ENCODE peak calls at places on chromosomes 5 and 9, in ten cellular contexts. V, F, R, M, T, U, Z, Q, G and C are unnamed samples.

GRCh38 chr9:128638580-128638979 is 18.1 kb downstream of the DYNC2I2 start:
- DNase-seq in V (no peak), F (no peak), R (no peak), M (no peak), T (no peak), U (no peak), Z (no peak), Q (no peak), G (no peak), C (no peak)

GRCh38 chr5:22965960-22966359 is 112.8 kb upstream of the CDH12 start:
- DNase-seq in V (no peak), F (no peak), R (no peak), M (no peak), T (no peak), U (no peak), Z (no peak), Q (no peak), G (no peak), C (no peak)

GRCh38 chr5:56384186-56384585 is 151.1 kb upstream of the ANKRD55 start:
- DNase-seq in V (peak; percentile 86), F (no peak), R (no peak), M (no peak), T (no peak), U (no peak), Z (no peak), Q (peak; percentile 22), G (no peak), C (no peak)

GRCh38 chr5:59187772-59188347 is 605.0 kb downstream of the RAB3C start:
- DNase-seq in V (peak; percentile 80), F (no peak), R (no peak), M (peak; percentile 21), T (no peak), U (no peak), Z (no peak), Q (no peak), G (no peak), C (no peak)

GRCh38 chr9:95552814-95553546 is 36.2 kb upstream of the PTCH1 start:
- DNase-seq in V (peak; percentile 85), F (no peak), R (no peak), M (peak; percentile 62), T (peak; percentile 53), U (no peak), Z (no peak), Q (peak; percentile 37), G (peak; percentile 34), C (no peak)

GRCh38 chr9:125522328-125522725 is 184.7 kb downstream of the MAPKAP1 start:
- DNase-seq in V (peak; percentile 94), F (no peak), R (no peak), M (no peak), T (no peak), U (no peak), Z (no peak), Q (no peak), G (no peak), C (peak; percentile 57)

GRCh38 chr9:14670718-14671117 is 22.5 kb downstream of the ZDHHC21 start:
- DNase-seq in V (peak; percentile 48), F (no peak), R (no peak), M (no peak), T (no peak), U (no peak), Z (no peak), Q (no peak), G (no peak), C (no peak)

GRCh38 chr9:89588271-89588879 is 16.4 kb upstream of the GADD45G start:
- DNase-seq in V (no peak), F (no peak), R (no peak), M (no peak), T (no peak), U (no peak), Z (no peak), Q (no peak), G (no peak), C (no peak)

DNA sequence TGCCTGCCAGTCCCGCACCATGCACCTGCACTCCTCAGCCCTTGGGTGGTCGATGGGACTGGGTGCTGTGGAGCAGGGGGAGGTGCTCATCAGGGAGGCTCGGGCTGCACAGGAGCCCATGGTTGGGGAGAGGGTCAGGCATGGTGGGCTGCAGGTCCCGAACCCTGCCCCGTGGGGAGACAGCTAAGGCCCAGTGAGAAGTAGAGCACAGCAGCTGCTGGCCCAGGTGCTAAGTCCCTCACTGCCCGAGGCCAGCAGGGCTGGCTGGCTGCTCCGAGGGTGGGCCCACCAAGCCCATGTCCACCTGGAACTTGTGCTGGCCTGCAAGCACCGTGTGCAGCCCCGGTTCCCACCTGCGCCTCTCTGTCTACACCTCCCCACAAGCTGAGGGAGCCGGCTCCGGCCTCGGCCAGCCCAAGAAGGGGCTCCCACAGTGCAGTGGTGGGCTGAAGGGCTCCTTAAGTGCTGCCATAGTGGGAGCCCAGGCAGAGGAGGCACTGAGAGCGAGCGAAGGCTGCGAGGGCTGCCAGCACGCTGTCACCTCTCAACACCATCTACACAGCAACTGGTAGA is 88.5 kb upstream of the ELAVL2 start:
- DNase-seq in V (no peak), F (no peak), R (no peak), M (no peak), T (no peak), U (no peak), Z (no peak), Q (no peak), G (no peak), C (no peak)
- H3K9me3 ChIP-seq in V (no peaks in the 10 kb centered on the region), F (no peaks in the 10 kb centered on the region), R (peaks cover 4% of the 10 kb centered on the region), M (no peaks in the 10 kb centered on the region), T (peaks cover 4% of the 10 kb centered on the region), U (no peaks in the 10 kb centered on the region), Z (no peaks in the 10 kb centered on the region), Q (no peaks in the 10 kb centered on the region), G (no peaks in the 10 kb centered on the region), C (no peaks in the 10 kb centered on the region)

DNA sequence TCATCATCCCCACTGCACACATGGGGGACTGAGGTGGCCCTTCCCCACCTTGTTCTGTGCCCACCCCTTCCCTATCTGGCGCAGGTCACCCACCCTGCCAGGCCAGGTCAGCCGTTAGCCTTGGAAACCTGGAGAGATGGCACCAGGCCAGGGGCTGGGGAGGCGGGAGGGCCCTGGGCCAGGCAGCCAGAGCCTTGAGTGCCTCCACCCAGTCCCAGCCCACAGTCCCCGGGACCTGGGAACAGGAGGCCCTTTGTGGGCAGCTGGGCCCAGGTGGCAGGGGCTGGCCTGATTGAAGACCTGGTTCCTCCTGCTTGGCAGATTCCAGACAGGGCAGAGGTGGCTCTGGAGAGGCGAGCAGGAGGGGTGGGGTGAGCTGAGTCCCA is 70.6 kb downstream of the LRSAM1 start:
- DNase-seq in V (no peak), F (no peak), R (no peak), M (no peak), T (peak; percentile 58), U (no peak), Z (peak; percentile 23), Q (no peak), G (no peak), C (no peak)
- H3K36me3 ChIP-seq in V (no peaks in the 10 kb centered on the region), F (peaks cover 3% of the 10 kb centered on the region), R (peaks cover 76% of the 10 kb centered on the region), M (peaks cover 5% of the 10 kb centered on the region), T (peaks cover 51% of the 10 kb centered on the region), U (no peaks in the 10 kb centered on the region), Z (peaks cover 2% of the 10 kb centered on the region), Q (no peaks in the 10 kb centered on the region), G (peaks cover 12% of the 10 kb centered on the region), C (peaks cover 86% of the 10 kb centered on the region)

GRCh38 chr9:21989440-21990189 is 4.6 kb downstream of the CDKN2A start:
- DNase-seq in V (no peak), F (no peak), R (no peak), M (peak; percentile 58), T (no peak), U (no peak), Z (no peak), Q (no peak), G (no peak), C (no peak)

GRCh38 chr9:21993007-21993406 is 1.2 kb downstream of the CDKN2A start:
- DNase-seq in V (no peak), F (no peak), R (no peak), M (no peak), T (no peak), U (no peak), Z (no peak), Q (no peak), G (no peak), C (no peak)

GRCh38 chr9:21991039-21991959 is 2.9 kb downstream of the CDKN2A start:
- DNase-seq in V (no peak), F (no peak), R (no peak), M (no peak), T (no peak), U (no peak), Z (no peak), Q (no peak), G (no peak), C (no peak)

GRCh38 chr9:21985964-21986667 is 8.1 kb downstream of the CDKN2A start:
- DNase-seq in V (no peak), F (no peak), R (no peak), M (no peak), T (no peak), U (no peak), Z (no peak), Q (no peak), G (no peak), C (no peak)

DNA sequence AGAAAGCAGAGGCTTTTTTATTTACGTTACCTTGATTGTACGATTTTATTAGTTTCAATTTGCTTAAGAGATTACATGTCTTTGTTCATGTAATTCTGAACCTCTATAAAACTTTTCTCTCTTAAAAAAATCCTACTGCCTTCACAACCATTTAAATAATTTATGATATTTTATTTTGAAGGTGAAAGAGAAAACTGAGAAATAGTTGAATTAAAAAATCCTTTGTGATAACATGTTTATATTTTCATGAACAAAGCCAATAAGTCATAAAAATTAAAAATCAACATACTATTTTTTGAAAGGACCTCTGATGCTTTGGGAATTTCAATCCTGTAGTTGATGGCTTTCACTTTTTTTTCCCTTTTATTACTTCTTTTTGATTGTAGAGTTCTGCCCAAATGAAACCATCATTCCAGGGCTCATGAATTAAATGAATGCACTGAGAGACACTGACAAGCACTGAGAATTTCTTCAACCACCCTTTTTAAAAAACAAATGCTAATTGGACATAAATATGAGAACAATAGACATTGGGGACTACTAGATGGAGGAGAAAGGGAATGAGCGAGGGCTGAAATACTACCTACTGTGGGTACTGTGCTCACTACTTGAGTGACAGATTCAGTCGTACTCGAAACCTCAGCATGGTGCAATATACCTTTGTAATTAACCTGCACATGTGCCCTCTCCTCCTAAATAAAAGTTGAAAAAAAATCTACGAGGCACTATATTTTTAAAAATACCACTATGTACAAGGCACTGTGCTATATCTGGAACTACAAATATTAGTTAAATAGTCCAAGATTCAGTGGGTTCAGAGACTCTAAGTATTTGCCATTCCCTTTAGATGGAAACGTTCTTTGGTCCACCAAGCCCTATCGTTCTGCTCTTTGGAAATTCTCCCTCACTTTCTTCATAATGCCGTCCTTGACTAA is 5.9 kb downstream of the CDKN2A start:
- DNase-seq in V (no peak), F (no peak), R (no peak), M (no peak), T (no peak), U (no peak), Z (no peak), Q (no peak), G (no peak), C (peak; percentile 53)
- H3K27ac ChIP-seq in V (no peak overlapping the region), F (no peak overlapping the region), R (no peak overlapping the region), M (no peak overlapping the region), T (no peak overlapping the region), U (no peak overlapping the region), Z (no peak overlapping the region), Q (no peak overlapping the region), G (no peak overlapping the region), C (peak overlapping the region; percentile 81)

GRCh38 chr5:1211701-1212100 is 10.3 kb downstream of the SLC6A19 start:
- DNase-seq in V (no peak), F (no peak), R (no peak), M (no peak), T (no peak), U (no peak), Z (no peak), Q (no peak), G (no peak), C (no peak)

GRCh38 chr5:1212881-1213280 is 11.5 kb downstream of the SLC6A19 start:
- DNase-seq in V (no peak), F (no peak), R (no peak), M (no peak), T (no peak), U (no peak), Z (no peak), Q (no peak), G (no peak), C (no peak)

GRCh38 chr5:1210832-1211251 is 9.4 kb downstream of the SLC6A19 start:
- DNase-seq in V (no peak), F (no peak), R (no peak), M (no peak), T (no peak), U (no peak), Z (no peak), Q (no peak), G (no peak), C (no peak)

GRCh38 chr5:1213508-1214162 is 11.5 kb upstream of the SLC6A18 start:
- DNase-seq in V (no peak), F (no peak), R (no peak), M (no peak), T (no peak), U (no peak), Z (no peak), Q (no peak), G (no peak), C (no peak)

GRCh38 chr5:1212271-1212670 is 10.9 kb downstream of the SLC6A19 start:
- DNase-seq in V (no peak), F (no peak), R (no peak), M (no peak), T (no peak), U (no peak), Z (no peak), Q (no peak), G (no peak), C (no peak)
- H3K9me3 ChIP-seq in V (no peaks in the 10 kb centered on the region), F (peaks cover 10% of the 10 kb centered on the region), R (no peaks in the 10 kb centered on the region), M (no peaks in the 10 kb centered on the region), T (peaks cover 6% of the 10 kb centered on the region), U (no peaks in the 10 kb centered on the region), Z (no peaks in the 10 kb centered on the region), Q (no peaks in the 10 kb centered on the region), G (no peaks in the 10 kb centered on the region), C (peaks cover 4% of the 10 kb centered on the region)